ENCODE peak calls at places on chromosomes 5 and 9, in eight cellular contexts. One of them, this sample, is unnamed.

GRCh38 chr9:82012255-82012654 is 23.7 kb downstream of the SPATA31D1 start:
- DNase-seq in upper lobe of right lung: no peak
- DNase-seq in A549: no peak
- DNase-seq in PC-9: no peak
- DNase-seq in heart right ventricle: no peak
- DNase-seq in right lobe of liver: no peak
- DNase-seq in Peyer's patch: no peak
- DNase-seq in GM12878: no peak
- DNase-seq in this sample: no peak

GRCh38 chr5:141373673-141374317 is at the start of gene PCDHGA6:
- DNase-seq in upper lobe of right lung: no peak
- DNase-seq in A549: no peak
- DNase-seq in PC-9: no peak
- DNase-seq in heart right ventricle: no peak
- DNase-seq in right lobe of liver: no peak
- DNase-seq in Peyer's patch: no peak
- DNase-seq in GM12878: no peak
- DNase-seq in this sample: no peak

GRCh38 chr5:1880377-1881272 is 2.1 kb downstream of the IRX4 start:
- DNase-seq in upper lobe of right lung: no peak
- DNase-seq in A549: no peak
- DNase-seq in PC-9: no peak
- DNase-seq in heart right ventricle: no peak
- DNase-seq in right lobe of liver: no peak
- DNase-seq in Peyer's patch: no peak
- DNase-seq in GM12878: no peak
- DNase-seq in this sample: no peak

GRCh38 chr5:137580030-137580429 is 80.9 kb upstream of the SPOCK1 start:
- DNase-seq in upper lobe of right lung: no peak
- DNase-seq in A549: peak; percentile 20
- DNase-seq in PC-9: no peak
- DNase-seq in heart right ventricle: no peak
- DNase-seq in right lobe of liver: no peak
- DNase-seq in Peyer's patch: no peak
- DNase-seq in GM12878: no peak
- DNase-seq in this sample: no peak

GRCh38 chr5:31861601-31862000 is 222.7 kb downstream of the PDZD2 start:
- DNase-seq in upper lobe of right lung: no peak
- DNase-seq in A549: no peak
- DNase-seq in PC-9: no peak
- DNase-seq in heart right ventricle: no peak
- DNase-seq in right lobe of liver: no peak
- DNase-seq in Peyer's patch: no peak
- DNase-seq in GM12878: no peak
- DNase-seq in this sample: no peak

GRCh38 chr9:126788631-126789349 is 16.1 kb upstream of the ZBTB43 start:
- DNase-seq in upper lobe of right lung: peak; percentile 13
- DNase-seq in A549: peak; percentile 60
- DNase-seq in PC-9: peak; percentile 80
- DNase-seq in heart right ventricle: no peak
- DNase-seq in right lobe of liver: no peak
- DNase-seq in Peyer's patch: no peak
- DNase-seq in GM12878: no peak
- DNase-seq in this sample: no peak

GRCh38 chr5:78753093-78753531 is 104.5 kb upstream of the LHFPL2 start:
- DNase-seq in upper lobe of right lung: no peak
- DNase-seq in A549: no peak
- DNase-seq in PC-9: peak; percentile 61
- DNase-seq in heart right ventricle: no peak
- DNase-seq in right lobe of liver: no peak
- DNase-seq in Peyer's patch: no peak
- DNase-seq in GM12878: no peak
- DNase-seq in this sample: no peak

GRCh38 chr9:124441291-124441690 is 9.0 kb upstream of the ADGRD2 start:
- DNase-seq in upper lobe of right lung: no peak
- DNase-seq in A549: no peak
- DNase-seq in PC-9: no peak
- DNase-seq in heart right ventricle: no peak
- DNase-seq in right lobe of liver: no peak
- DNase-seq in Peyer's patch: no peak
- DNase-seq in GM12878: no peak
- DNase-seq in this sample: no peak

GRCh38 chr9:113978954-113979712 is 99.0 kb downstream of the AMBP start:
- DNase-seq in upper lobe of right lung: no peak
- DNase-seq in A549: no peak
- DNase-seq in PC-9: peak; percentile 8
- DNase-seq in heart right ventricle: no peak
- DNase-seq in right lobe of liver: no peak
- DNase-seq in Peyer's patch: no peak
- DNase-seq in GM12878: no peak
- DNase-seq in this sample: no peak

DNA sequence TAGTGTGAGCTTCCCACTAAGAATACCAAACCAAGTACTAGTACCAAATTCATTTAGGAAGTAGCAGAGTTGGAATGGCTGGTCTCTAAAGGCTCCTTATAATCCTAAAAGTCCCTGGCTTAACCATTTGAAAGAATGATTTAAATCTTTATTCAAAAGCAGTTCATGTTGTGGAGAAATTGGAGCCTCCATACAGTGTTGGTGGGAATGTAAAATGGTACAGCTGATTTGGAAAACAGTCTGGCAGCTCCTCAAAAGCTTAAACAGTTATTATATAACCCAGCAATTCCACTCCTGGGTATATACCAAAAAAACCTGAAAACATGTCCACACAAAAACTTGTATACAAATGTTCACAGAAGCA is 2.9 kb downstream of the PLIN2 start:
- DNase-seq in upper lobe of right lung: no peak
- DNase-seq in A549: no peak
- DNase-seq in PC-9: no peak
- DNase-seq in heart right ventricle: no peak
- DNase-seq in right lobe of liver: no peak
- DNase-seq in Peyer's patch: no peak
- DNase-seq in GM12878: no peak
- DNase-seq in this sample: no peak
- H3K4me3 ChIP-seq in upper lobe of right lung: peak overlapping the region; percentile 96
- H3K4me3 ChIP-seq in A549: no peak overlapping the region
- H3K4me3 ChIP-seq in PC-9: no peak overlapping the region
- H3K4me3 ChIP-seq in heart right ventricle: no peak overlapping the region
- H3K4me3 ChIP-seq in right lobe of liver: peak overlapping the region; percentile 94
- H3K4me3 ChIP-seq in Peyer's patch: no peak overlapping the region
- H3K4me3 ChIP-seq in GM12878: peak overlapping the region; percentile 37
- H3K4me3 ChIP-seq in this sample: no peak overlapping the region

GRCh38 chr9:89382026-89382986 is 64.0 kb downstream of the SECISBP2 start:
- DNase-seq in upper lobe of right lung: no peak
- DNase-seq in A549: no peak
- DNase-seq in PC-9: no peak
- DNase-seq in heart right ventricle: no peak
- DNase-seq in right lobe of liver: no peak
- DNase-seq in Peyer's patch: peak; percentile 35
- DNase-seq in GM12878: no peak
- DNase-seq in this sample: no peak

GRCh38 chr9:89384783-89385182 is 66.5 kb downstream of the SECISBP2 start:
- DNase-seq in upper lobe of right lung: no peak
- DNase-seq in A549: no peak
- DNase-seq in PC-9: no peak
- DNase-seq in heart right ventricle: no peak
- DNase-seq in right lobe of liver: no peak
- DNase-seq in Peyer's patch: no peak
- DNase-seq in GM12878: no peak
- DNase-seq in this sample: no peak

GRCh38 chr9:89386206-89386605 is 67.9 kb downstream of the SECISBP2 start:
- DNase-seq in upper lobe of right lung: no peak
- DNase-seq in A549: no peak
- DNase-seq in PC-9: no peak
- DNase-seq in heart right ventricle: no peak
- DNase-seq in right lobe of liver: no peak
- DNase-seq in Peyer's patch: no peak
- DNase-seq in GM12878: no peak
- DNase-seq in this sample: no peak

GRCh38 chr9:89383030-89383720 is 64.9 kb downstream of the SECISBP2 start:
- DNase-seq in upper lobe of right lung: no peak
- DNase-seq in A549: no peak
- DNase-seq in PC-9: no peak
- DNase-seq in heart right ventricle: no peak
- DNase-seq in right lobe of liver: no peak
- DNase-seq in Peyer's patch: no peak
- DNase-seq in GM12878: no peak
- DNase-seq in this sample: no peak

GRCh38 chr9:89383721-89384300 is 65.5 kb downstream of the SECISBP2 start:
- DNase-seq in upper lobe of right lung: no peak
- DNase-seq in A549: no peak
- DNase-seq in PC-9: no peak
- DNase-seq in heart right ventricle: no peak
- DNase-seq in right lobe of liver: no peak
- DNase-seq in Peyer's patch: no peak
- DNase-seq in GM12878: no peak
- DNase-seq in this sample: no peak
- H3K27ac ChIP-seq in upper lobe of right lung: no peak overlapping the region
- H3K27ac ChIP-seq in A549: no peak overlapping the region
- H3K27ac ChIP-seq in PC-9: no peak overlapping the region
- H3K27ac ChIP-seq in heart right ventricle: no peak overlapping the region
- H3K27ac ChIP-seq in right lobe of liver: no peak overlapping the region
- H3K27ac ChIP-seq in Peyer's patch: no peak overlapping the region
- H3K27ac ChIP-seq in GM12878: no peak overlapping the region
- H3K27ac ChIP-seq in this sample: no peak overlapping the region

GRCh38 chr9:24059651-24060050 is 233.6 kb upstream of the ELAVL2 start:
- DNase-seq in upper lobe of right lung: no peak
- DNase-seq in A549: no peak
- DNase-seq in PC-9: no peak
- DNase-seq in heart right ventricle: no peak
- DNase-seq in right lobe of liver: no peak
- DNase-seq in Peyer's patch: no peak
- DNase-seq in GM12878: no peak
- DNase-seq in this sample: no peak
- H3K9me3 ChIP-seq in upper lobe of right lung: no peaks in the 10 kb centered on the region
- H3K9me3 ChIP-seq in A549: no peaks in the 10 kb centered on the region
- H3K9me3 ChIP-seq in PC-9: no peaks in the 10 kb centered on the region
- H3K9me3 ChIP-seq in heart right ventricle: no peaks in the 10 kb centered on the region
- H3K9me3 ChIP-seq in right lobe of liver: no peaks in the 10 kb centered on the region
- H3K9me3 ChIP-seq in Peyer's patch: no peaks in the 10 kb centered on the region
- H3K9me3 ChIP-seq in GM12878: no peaks in the 10 kb centered on the region
- H3K9me3 ChIP-seq in this sample: no peaks in the 10 kb centered on the region

DNA sequence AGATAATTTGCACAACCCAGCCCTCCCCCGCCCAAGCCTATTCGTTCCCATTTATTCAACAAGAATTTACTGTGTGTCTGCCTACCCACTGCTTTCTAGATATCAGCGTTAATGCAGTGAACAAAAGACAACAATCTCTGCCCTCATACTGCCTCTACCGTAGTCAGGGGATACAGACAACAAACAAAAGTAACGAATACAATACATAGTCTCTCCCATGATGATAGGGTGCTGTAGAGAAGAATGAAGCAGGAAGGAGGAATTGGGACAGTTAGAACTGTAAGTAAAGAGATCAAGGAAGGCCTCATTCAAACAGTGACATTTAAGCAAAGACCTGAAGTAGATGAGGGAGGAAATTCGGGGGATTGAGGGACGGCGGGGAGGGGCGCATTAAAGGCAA is 1.7 kb downstream of the GFM2 start:
- DNase-seq in upper lobe of right lung: no peak
- DNase-seq in A549: no peak
- DNase-seq in PC-9: peak; percentile 63
- DNase-seq in heart right ventricle: no peak
- DNase-seq in right lobe of liver: no peak
- DNase-seq in Peyer's patch: no peak
- DNase-seq in GM12878: no peak
- DNase-seq in this sample: peak; percentile 55
- H3K4me3 ChIP-seq in upper lobe of right lung: no peak overlapping the region
- H3K4me3 ChIP-seq in A549: peak overlapping the region; percentile 85
- H3K4me3 ChIP-seq in PC-9: peak overlapping the region; percentile 83
- H3K4me3 ChIP-seq in heart right ventricle: no peak overlapping the region
- H3K4me3 ChIP-seq in right lobe of liver: no peak overlapping the region
- H3K4me3 ChIP-seq in Peyer's patch: no peak overlapping the region
- H3K4me3 ChIP-seq in GM12878: peak overlapping the region; percentile 40
- H3K4me3 ChIP-seq in this sample: no peak overlapping the region

GRCh38 chr9:127904888-127905728 is 5.7 kb upstream of the ST6GALNAC6 start:
- DNase-seq in upper lobe of right lung: peak; percentile 64
- DNase-seq in A549: no peak
- DNase-seq in PC-9: no peak
- DNase-seq in heart right ventricle: no peak
- DNase-seq in right lobe of liver: no peak
- DNase-seq in Peyer's patch: peak; percentile 67
- DNase-seq in GM12878: no peak
- DNase-seq in this sample: no peak
- H3K27ac ChIP-seq in upper lobe of right lung: peak overlapping the region; percentile 90
- H3K27ac ChIP-seq in A549: no peak overlapping the region
- H3K27ac ChIP-seq in PC-9: no peak overlapping the region
- H3K27ac ChIP-seq in heart right ventricle: peak overlapping the region; percentile 83
- H3K27ac ChIP-seq in right lobe of liver: peak overlapping the region; percentile 2
- H3K27ac ChIP-seq in Peyer's patch: peak overlapping the region; percentile 92
- H3K27ac ChIP-seq in GM12878: peak overlapping the region; percentile 90
- H3K27ac ChIP-seq in this sample: peak overlapping the region; percentile 59

GRCh38 chr9:21840647-21841046 is 38.2 kb downstream of the MTAP start:
- DNase-seq in upper lobe of right lung: no peak
- DNase-seq in A549: no peak
- DNase-seq in PC-9: no peak
- DNase-seq in heart right ventricle: no peak
- DNase-seq in right lobe of liver: no peak
- DNase-seq in Peyer's patch: no peak
- DNase-seq in GM12878: no peak
- DNase-seq in this sample: no peak

GRCh38 chr9:21836437-21837161 is 34.2 kb downstream of the MTAP start:
- DNase-seq in upper lobe of right lung: no peak
- DNase-seq in A549: no peak
- DNase-seq in PC-9: peak; percentile 94
- DNase-seq in heart right ventricle: no peak
- DNase-seq in right lobe of liver: no peak
- DNase-seq in Peyer's patch: no peak
- DNase-seq in GM12878: no peak
- DNase-seq in this sample: peak; percentile 59

GRCh38 chr9:21837501-21837900 is 35.1 kb downstream of the MTAP start:
- DNase-seq in upper lobe of right lung: no peak
- DNase-seq in A549: no peak
- DNase-seq in PC-9: no peak
- DNase-seq in heart right ventricle: no peak
- DNase-seq in right lobe of liver: no peak
- DNase-seq in Peyer's patch: no peak
- DNase-seq in GM12878: no peak
- DNase-seq in this sample: peak; percentile 64

GRCh38 chr9:21841133-21841532 is 38.7 kb downstream of the MTAP start:
- DNase-seq in upper lobe of right lung: no peak
- DNase-seq in A549: no peak
- DNase-seq in PC-9: no peak
- DNase-seq in heart right ventricle: no peak
- DNase-seq in right lobe of liver: no peak
- DNase-seq in Peyer's patch: no peak
- DNase-seq in GM12878: no peak
- DNase-seq in this sample: no peak
- H3K9me3 ChIP-seq in upper lobe of right lung: no peaks in the 10 kb centered on the region
- H3K9me3 ChIP-seq in A549: no peaks in the 10 kb centered on the region
- H3K9me3 ChIP-seq in PC-9: peaks cover 15% of the 10 kb centered on the region
- H3K9me3 ChIP-seq in heart right ventricle: peaks cover 20% of the 10 kb centered on the region
- H3K9me3 ChIP-seq in right lobe of liver: no peaks in the 10 kb centered on the region
- H3K9me3 ChIP-seq in Peyer's patch: no peaks in the 10 kb centered on the region
- H3K9me3 ChIP-seq in GM12878: peaks cover 8% of the 10 kb centered on the region
- H3K9me3 ChIP-seq in this sample: no peaks in the 10 kb centered on the region

GRCh38 chr5:96197359-96197758 is 235.7 kb downstream of the PCSK1 start:
- DNase-seq in upper lobe of right lung: no peak
- DNase-seq in A549: no peak
- DNase-seq in PC-9: no peak
- DNase-seq in heart right ventricle: no peak
- DNase-seq in right lobe of liver: no peak
- DNase-seq in Peyer's patch: no peak
- DNase-seq in GM12878: no peak
- DNase-seq in this sample: no peak
- H3K4me3 ChIP-seq in upper lobe of right lung: no peak overlapping the region
- H3K4me3 ChIP-seq in A549: no peak overlapping the region
- H3K4me3 ChIP-seq in PC-9: no peak overlapping the region
- H3K4me3 ChIP-seq in heart right ventricle: no peak overlapping the region
- H3K4me3 ChIP-seq in right lobe of liver: no peak overlapping the region
- H3K4me3 ChIP-seq in Peyer's patch: no peak overlapping the region
- H3K4me3 ChIP-seq in GM12878: no peak overlapping the region
- H3K4me3 ChIP-seq in this sample: no peak overlapping the region